ENCODE peak calls at places on chromosomes 12 and 14, in nine cellular contexts. W is KBM-7; H is cardiac muscle cell; Y is MCF 10A; O is iPS-NIHi11; R is RWPE1; S is naive thymus-derived CD4-positive, alpha-beta T cell; X is DMS79 treated with DMSO at 0.1 percent for 48 hours; I is fibroblast of lung. V is an unnamed sample.

GRCh38 chr14:52835122-52835903 is 43.9 kb upstream of the GNPNAT1 start:
- DNase-seq in S (no peak), R (peak; percentile 61), O (peak; percentile 35), H (peak; percentile 53), W (no peak), I (peak; percentile 51), Y (peak; percentile 78), X (peak; percentile 95), V (no peak)

GRCh38 chr14:64194404-64194803 is 99.8 kb downstream of the ESR2 start:
- DNase-seq in X (no peak), Y (no peak), H (no peak), I (no peak), O (no peak), S (no peak), W (no peak), R (no peak), V (no peak)

GRCh38 chr14:38873923-38874612 is 229.0 kb downstream of the SEC23A start:
- DNase-seq in S (no peak), O (no peak), Y (no peak), W (peak; percentile 6), H (no peak), R (no peak), X (no peak), I (no peak), V (no peak)

GRCh38 chr14:68939893-68940613 is 39.0 kb downstream of the ACTN1 start:
- DNase-seq in S (no peak), O (peak; percentile 64), R (peak; percentile 70), I (peak; percentile 98), H (peak; percentile 98), X (no peak), W (no peak), Y (peak; percentile 94), V (no peak)

GRCh38 chr12:69095765-69096477 is 143.4 kb upstream of the CPSF6 start:
- DNase-seq in R (no peak), H (peak; percentile 48), Y (no peak), I (no peak), X (no peak), W (no peak), S (no peak), O (no peak), V (no peak)

GRCh38 chr12:58249610-58250009 is 308.2 kb downstream of the ATP23 start:
- DNase-seq in R (no peak), X (no peak), S (no peak), W (no peak), O (no peak), Y (no peak), I (no peak), H (peak; percentile 36), V (no peak)

GRCh38 chr12:53712059-53712643 is 15.1 kb downstream of the CALCOCO1 start:
- DNase-seq in W (no peak), X (no peak), H (no peak), R (no peak), S (no peak), O (no peak), Y (no peak), I (no peak), V (no peak)

GRCh38 chr12:62903151-62903550 is 31.8 kb downstream of the PPM1H start:
- DNase-seq in S (no peak), R (no peak), Y (no peak), W (peak; percentile 70), I (no peak), H (no peak), X (no peak), O (no peak), V (no peak)

GRCh38 chr14:105534586-105534985 is 8.2 kb downstream of the TMEM121 start:
- DNase-seq in H (no peak), W (no peak), X (no peak), S (no peak), O (no peak), I (no peak), Y (no peak), R (no peak), V (no peak)

GRCh38 chr14:100872641-100873071 is 30.9 kb downstream of the RTL1 start:
- DNase-seq in I (no peak), H (no peak), O (no peak), Y (no peak), S (no peak), X (no peak), R (no peak), W (no peak), V (no peak)

GRCh38 chr14:60515696-60516284 is 6.8 kb downstream of the SIX6 start:
- DNase-seq in Y (no peak), S (no peak), W (no peak), X (no peak), O (peak; percentile 29), I (no peak), R (no peak), H (no peak), V (no peak)

GRCh38 chr12:113940357-113940756 is 25.8 kb downstream of the RBM19 start:
- DNase-seq in W (no peak), S (no peak), H (no peak), Y (no peak), O (peak; percentile 66), X (no peak), I (no peak), R (no peak), V (no peak)

GRCh38 chr12:56601503-56601902 is 28.6 kb downstream of the BAZ2A start:
- DNase-seq in O (peak; percentile 59), Y (no peak), W (peak; percentile 28), X (no peak), R (no peak), I (no peak), H (no peak), S (no peak), V (peak; percentile 47)

GRCh38 chr12:48063530-48063929 is 42.3 kb downstream of the SENP1 start:
- DNase-seq in O (no peak), Y (no peak), W (no peak), S (no peak), R (no peak), I (no peak), H (no peak), X (no peak), V (no peak)

GRCh38 chr14:70660967-70661871 is 19.5 kb downstream of the TTC9 start:
- DNase-seq in O (no peak), R (no peak), I (no peak), Y (no peak), S (peak; percentile 31), H (no peak), X (no peak), W (peak; percentile 35), V (peak; percentile 78)

GRCh38 chr12:68080577-68080976 is 79.0 kb downstream of the IFNG start:
- DNase-seq in W (no peak), Y (no peak), O (peak; percentile 63), H (no peak), X (no peak), R (no peak), S (no peak), I (no peak), V (no peak)

GRCh38 chr12:63420206-63420644 is 248.1 kb downstream of the DPY19L2 start:
- DNase-seq in R (no peak), I (peak; percentile 69), W (peak; percentile 97), O (peak; percentile 86), Y (peak; percentile 70), X (peak; percentile 8), S (peak; percentile 26), H (peak; percentile 73), V (peak; percentile 10)

GRCh38 chr14:55127491-55127951 is 1.5 kb upstream of the LGALS3 start:
- DNase-seq in S (no peak), H (no peak), W (no peak), O (no peak), R (peak; percentile 83), Y (peak; percentile 26), X (no peak), I (no peak), V (no peak)

GRCh38 chr12:57899010-57899662 is 42.2 kb upstream of the ATP23 start:
- DNase-seq in W (no peak), O (no peak), Y (peak; percentile 82), I (peak; percentile 54), S (peak; percentile 72), X (no peak), H (peak; percentile 64), R (peak; percentile 77), V (peak; percentile 89)

GRCh38 chr14:75604979-75605825 is 26.8 kb downstream of the FLVCR2 start:
- DNase-seq in Y (no peak), I (peak; percentile 15), R (no peak), W (peak; percentile 96), X (peak; percentile 89), S (no peak), O (no peak), H (peak; percentile 82), V (no peak)

GRCh38 chr14:100333311-100333710 is 10.2 kb downstream of the SLC25A47 start:
- DNase-seq in R (no peak), Y (no peak), W (no peak), I (no peak), X (no peak), H (no peak), S (no peak), O (no peak), V (no peak)

GRCh38 chr14:94925416-94925815 is 155.5 kb upstream of the GSC start:
- DNase-seq in I (no peak), S (no peak), X (no peak), H (no peak), W (no peak), R (no peak), O (no peak), Y (no peak), V (no peak)

GRCh38 chr14:105911006-105911847 is 384.8 kb downstream of the TMEM121 start:
- DNase-seq in W (no peak), X (no peak), R (no peak), I (no peak), O (no peak), Y (no peak), S (no peak), H (no peak), V (no peak)

GRCh38 chr14:22268875-22269274 is 320.1 kb downstream of the DAD1 start:
- DNase-seq in R (peak; percentile 75), W (no peak), O (no peak), S (no peak), X (no peak), H (peak; percentile 9), I (peak; percentile 7), Y (peak; percentile 85), V (no peak)

GRCh38 chr12:77608157-77608755 is 222.4 kb upstream of the NAV3 start:
- DNase-seq in O (no peak), W (no peak), S (no peak), R (no peak), X (no peak), Y (no peak), I (no peak), H (no peak), V (no peak)

GRCh38 chr14:23008836-23009235 is 1.1 kb downstream of the C14orf93 start:
- DNase-seq in R (no peak), Y (no peak), X (peak; percentile 98), O (no peak), W (peak; percentile 78), I (peak; percentile 31), S (no peak), H (no peak), V (no peak)

GRCh38 chr14:66224492-66225178 is 261.5 kb upstream of the CCDC196 start:
- DNase-seq in W (no peak), R (no peak), S (no peak), H (no peak), O (no peak), Y (no peak), X (no peak), I (no peak), V (no peak)

GRCh38 chr14:68576496-68577244 is 216.2 kb downstream of the ZFP36L1 start:
- DNase-seq in I (peak; percentile 41), R (peak; percentile 53), Y (peak; percentile 44), O (no peak), H (peak; percentile 47), X (no peak), S (no peak), W (no peak), V (no peak)

GRCh38 chr12:105622220-105622619 is 291.7 kb downstream of the C12orf75 start:
- DNase-seq in W (no peak), R (no peak), O (no peak), I (no peak), H (no peak), S (no peak), Y (no peak), X (no peak), V (no peak)

GRCh38 chr14:30138517-30138916 is 210.9 kb upstream of the PRKD1 start:
- DNase-seq in O (no peak), X (no peak), Y (no peak), S (no peak), I (no peak), H (no peak), W (no peak), R (no peak), V (no peak)

GRCh38 chr12:122865268-122866231 is 30.3 kb downstream of the HIP1R start:
- DNase-seq in H (no peak), O (peak; percentile 2), S (no peak), R (no peak), Y (no peak), X (no peak), W (no peak), I (no peak), V (peak; percentile 68)

V was measured in B cell.